ENCODE peak calls at places on chromosomes 5 and 9, in six cellular contexts. D is Caki2; M is stimulated activated CD8-positive, alpha-beta memory T cell treated with anti-CD3 and anti-CD28 coated beads, Interleukin-7, amount 100 ng/mL, for 24 hours; P is WTC11; Y is NCI-H2171; K is stimulated activated naive B cell treated with anti-CD40 and anti-IgM and Interleukin-4, amounts not matched to agents 10 μg/mL and 1 μg/mL and 100 μg/mL, for 72 hours. J is an unnamed sample.

GRCh38 chr5:116037236-116037822 is 5.1 kb downstream of the ARL14EPL start:
- DNase-seq in Y (no peak), P (no peak), M (no peak), D (no peak), K (no peak), J (no peak)

GRCh38 chr9:98034593-98035546 is 21.7 kb upstream of the NANS start:
- DNase-seq in M (peak), D (peak), K (peak), P (peak), Y (peak), J (peak)

GRCh38 chr9:75979362-75979761 is 88.9 kb downstream of the PCSK5 start:
- DNase-seq in P (peak), D (no peak), K (no peak), Y (no peak), M (no peak), J (no peak)

GRCh38 chr9:1198085-1198484 is 147.9 kb downstream of the DMRT2 start:
- DNase-seq in P (no peak), Y (no peak), K (no peak), M (no peak), D (no peak), J (no peak)

GRCh38 chr9:119218293-119218692 is 150.9 kb downstream of the BRINP1 start:
- DNase-seq in P (no peak), Y (no peak), D (no peak), K (no peak), M (no peak), J (no peak)

GRCh38 chr5:142584843-142585242 is 101.0 kb downstream of the FGF1 start:
- DNase-seq in D (no peak), M (no peak), K (no peak), Y (no peak), P (no peak), J (no peak)

GRCh38 chr9:14158136-14158781 is 155.7 kb downstream of the NFIB start:
- DNase-seq in K (no peak), M (no peak), P (no peak), Y (no peak), D (no peak), J (no peak)

GRCh38 chr9:124797343-124798103 is 20.6 kb downstream of the OLFML2A start:
- DNase-seq in K (no peak), D (no peak), Y (no peak), M (no peak), P (no peak), J (no peak)

GRCh38 chr9:124752967-124753366 is 18.1 kb downstream of the NR6A1 start:
- DNase-seq in K (no peak), P (no peak), D (no peak), M (no peak), Y (no peak), J (no peak)

GRCh38 chr5:143374496-143375217 is 28.8 kb downstream of the NR3C1 start:
- DNase-seq in Y (no peak), K (no peak), D (no peak), P (no peak), M (no peak), J (no peak)

GRCh38 chr5:20486826-20487225 is 498.8 kb upstream of the CDH18 start:
- DNase-seq in P (no peak), M (no peak), K (no peak), Y (no peak), D (no peak), J (no peak)

GRCh38 chr9:101486693-101487442 is 46.8 kb upstream of the RNF20 start:
- DNase-seq in M (no peak), P (peak), Y (peak), K (no peak), D (peak), J (no peak)

GRCh38 chr9:134152022-134152448 is 12.3 kb downstream of the RNU6ATAC start:
- DNase-seq in P (no peak), M (no peak), K (no peak), D (no peak), Y (no peak), J (no peak)

GRCh38 chr9:131595771-131596743 is 50.7 kb downstream of the PRRT1B start:
- DNase-seq in Y (no peak), D (peak), M (no peak), K (no peak), P (no peak), J (no peak)

GRCh38 chr5:179153341-179153901 is 93.2 kb downstream of the ZNF354C start:
- DNase-seq in Y (no peak), K (no peak), M (no peak), P (peak), D (no peak), J (no peak)

GRCh38 chr5:126755593-126755992 is 21.3 kb upstream of the LMNB1 start:
- DNase-seq in D (no peak), P (no peak), Y (no peak), K (no peak), M (no peak), J (no peak)

GRCh38 chr5:118247468-118247867 is 740.9 kb downstream of the DTWD2 start:
- DNase-seq in Y (no peak), K (no peak), M (no peak), D (no peak), P (no peak), J (no peak)

GRCh38 chr9:75200892-75201470 is 112.7 kb downstream of the OSTF1 start:
- DNase-seq in P (no peak), M (no peak), Y (no peak), D (no peak), K (no peak), J (no peak)

GRCh38 chr5:177295929-177296328 is 7.6 kb downstream of the RAB24 start:
- DNase-seq in K (no peak), Y (no peak), M (no peak), P (no peak), D (no peak), J (no peak)

GRCh38 chr9:76901801-76902200 is 4.1 kb downstream of the PRUNE2 start:
- DNase-seq in Y (no peak), P (peak), D (no peak), K (no peak), M (no peak), J (no peak)

GRCh38 chr5:163978897-163979296 is 473.5 kb downstream of the MAT2B start:
- DNase-seq in K (no peak), D (no peak), Y (no peak), P (peak), M (no peak), J (no peak)

GRCh38 chr5:172453986-172454354 is 355 bp downstream of the SH3PXD2B start:
- DNase-seq in Y (no peak), P (peak), K (no peak), M (no peak), D (peak), J (no peak)

GRCh38 chr5:115461506-115462290 is 82.9 kb downstream of the FEM1C start:
- DNase-seq in Y (no peak), P (no peak), K (no peak), M (no peak), D (peak), J (no peak)

GRCh38 chr9:115291841-115292240 is 173.9 kb upstream of the TNC start:
- DNase-seq in Y (no peak), K (no peak), P (no peak), M (no peak), D (no peak), J (no peak)

GRCh38 chr5:168683247-168683926 is 104.2 kb upstream of the PANK3 start:
- DNase-seq in P (no peak), M (no peak), K (peak), D (no peak), Y (no peak), J (no peak)

GRCh38 chr9:34520505-34521385 is 2.0 kb downstream of the ENHO start:
- DNase-seq in Y (no peak), P (no peak), K (no peak), M (no peak), D (no peak), J (no peak)

GRCh38 chr9:24698864-24699518 is 153.3 kb upstream of the IZUMO3 start:
- DNase-seq in Y (no peak), P (no peak), M (no peak), K (no peak), D (peak), J (no peak)

GRCh38 chr5:74576941-74577456 is 63.5 kb downstream of the ENC1 start:
- DNase-seq in Y (no peak), D (no peak), K (no peak), M (no peak), P (no peak), J (peak)

GRCh38 chr9:112970939-112971338 is 41.1 kb downstream of the ZNF883 start:
- DNase-seq in Y (no peak), P (no peak), M (no peak), K (no peak), D (no peak), J (no peak)

GRCh38 chr9:20243866-20244647 is 378.2 kb downstream of the MLLT3 start:
- DNase-seq in P (no peak), K (no peak), M (no peak), Y (no peak), D (no peak), J (no peak)

GRCh38 chr5:179183481-179183880 is 123.3 kb downstream of the ZNF354C start:
- DNase-seq in Y (no peak), K (no peak), M (no peak), P (no peak), D (no peak), J (no peak)